ENCODE peak calls at places on chromosomes 12 and 14, in five cellular contexts. S, C, A, R and I are unnamed samples.

GRCh38 chr12:124463341-124463861 is 104.0 kb downstream of the NCOR2 start:
- DNase-seq in A (peak; percentile 35), R (no peak), S (no peak), C (no peak), I (peak; percentile 27)

GRCh38 chr12:105025890-105026289 is 39.8 kb downstream of the NOPCHAP1 start:
- DNase-seq in S (no peak), R (no peak), C (no peak), A (no peak), I (no peak)

GRCh38 chr14:101889366-101889765 is 75.0 kb upstream of the DYNC1H1 start:
- DNase-seq in A (no peak), S (no peak), R (no peak), C (no peak), I (no peak)

GRCh38 chr12:65465766-65466547 is 187.5 kb downstream of the MSRB3 start:
- DNase-seq in A (no peak), S (no peak), C (no peak), R (no peak), I (no peak)

GRCh38 chr14:105324080-105324778 is 9.7 kb downstream of the PACS2 start:
- DNase-seq in C (no peak), R (no peak), S (no peak), A (peak; percentile 76), I (peak; percentile 82)

GRCh38 chr12:48973992-48974673 is 2.6 kb upstream of the WNT10B start:
- DNase-seq in S (peak; percentile 33), R (no peak), A (peak; percentile 80), C (no peak), I (peak; percentile 71)

GRCh38 chr12:115191342-115191741 is 507.4 kb upstream of the TBX3 start:
- DNase-seq in C (no peak), R (no peak), S (no peak), A (no peak), I (no peak)

GRCh38 chr12:63276537-63277365 is 125.8 kb upstream of the AVPR1A start:
- DNase-seq in A (no peak), S (no peak), C (peak; percentile 33), R (no peak), I (peak; percentile 23)

GRCh38 chr14:90453401-90453951 is 56.6 kb downstream of the CALM1 start:
- DNase-seq in S (no peak), A (peak; percentile 49), C (no peak), R (no peak), I (no peak)

GRCh38 chr12:123363743-123364531 is 710 bp downstream of the SBNO1 start:
- DNase-seq in A (peak; percentile 50), R (peak; percentile 17), S (peak; percentile 16), C (no peak), I (peak; percentile 55)

GRCh38 chr12:44930972-44931600 is 55.0 kb upstream of the NELL2 start:
- DNase-seq in A (no peak), C (peak; percentile 26), S (no peak), R (no peak), I (no peak)

GRCh38 chr12:12734054-12734453 is 16.9 kb downstream of the CDKN1B start:
- DNase-seq in R (no peak), S (no peak), C (no peak), A (no peak), I (no peak)